ENCODE peak calls at places on chromosomes 5 and 9, in five cellular contexts. L is ovary, V is HCT116, D is A673, B is OCI-LY7. Y is an unnamed sample.
A peak's percentile ranks its signal among the peaks of the same experiment; 100 is the strongest.

GRCh38 chr9:16367605-16368424 is 502.7 kb downstream of the BNC2 start:
- DNase-seq in B (no peak), V (no peak), D (no peak), L (no peak), Y (no peak)

GRCh38 chr9:68418259-68418845 is 61.9 kb downstream of the PGM5 start:
- DNase-seq in V (no peak), D (no peak), L (no peak), B (no peak), Y (no peak)

GRCh38 chr9:107999011-107999410 is 509.4 kb upstream of the KLF4 start:
- DNase-seq in V (peak; percentile 15), L (no peak), D (no peak), B (no peak), Y (no peak)

GRCh38 chr5:176152191-176152932 is 85.9 kb upstream of the SIMC1 start:
- DNase-seq in B (no peak), V (no peak), L (no peak), D (no peak), Y (no peak)

GRCh38 chr5:32044904-32045303 is 129.2 kb downstream of the GOLPH3 start:
- DNase-seq in V (no peak), L (no peak), D (peak; percentile 92), B (no peak), Y (no peak)

GRCh38 chr5:103407399-103407798 is 148.8 kb downstream of the MACIR start:
- DNase-seq in V (no peak), D (no peak), B (no peak), L (no peak), Y (no peak)

GRCh38 chr5:99070355-99070754 is 141.5 kb upstream of the CHD1 start:
- DNase-seq in V (no peak), L (no peak), D (no peak), B (no peak), Y (no peak)

GRCh38 chr9:112132356-112132755 is 42.7 kb downstream of the SUSD1 start:
- DNase-seq in B (no peak), D (no peak), L (no peak), V (no peak), Y (peak; percentile 24)

GRCh38 chr5:1129725-1130082 is 17.8 kb upstream of the SLC12A7 start:
- DNase-seq in D (no peak), L (no peak), B (no peak), V (no peak), Y (no peak)

GRCh38 chr5:68046445-68046844 is 169.1 kb upstream of the PIK3R1 start:
- DNase-seq in V (peak; percentile 24), D (peak; percentile 49), L (no peak), B (no peak), Y (peak; percentile 95)

GRCh38 chr5:173395257-173395932 is 67.2 kb upstream of the STC2 start:
- DNase-seq in V (peak; percentile 6), B (no peak), D (peak; percentile 2), L (no peak), Y (peak; percentile 23)

GRCh38 chr9:105405514-105406131 is 42.2 kb upstream of the FSD1L start:
- DNase-seq in L (no peak), V (no peak), D (no peak), B (peak; percentile 71), Y (no peak)

GRCh38 chr5:103120607-103121200 is 603 bp downstream of the PPIP5K2 start:
- DNase-seq in B (peak; percentile 38), V (no peak), L (no peak), D (peak; percentile 35), Y (no peak)

GRCh38 chr9:15317836-15318235 is 10.8 kb upstream of the TTC39B start:
- DNase-seq in B (no peak), D (no peak), L (no peak), V (no peak), Y (no peak)

GRCh38 chr5:91206734-91207133 is 176.4 kb downstream of the ARRDC3 start:
- DNase-seq in V (no peak), B (no peak), D (no peak), L (no peak), Y (no peak)

GRCh38 chr5:172454355-172455086 is at the start of gene SH3PXD2B:
- DNase-seq in B (no peak), D (peak; percentile 54), L (peak; percentile 80), V (no peak), Y (no peak)

GRCh38 chr9:138045541-138046490 is 168.2 kb downstream of the CACNA1B start:
- DNase-seq in L (no peak), B (no peak), D (no peak), V (no peak), Y (no peak)

GRCh38 chr5:143205386-143205785 is 198.1 kb downstream of the NR3C1 start:
- DNase-seq in B (no peak), D (no peak), L (no peak), V (no peak), Y (peak; percentile 68)
- TF ChIP-seq CTCF in B (no peak), D (no peak), L (no peak), V (no peak), Y (no peak)

DNA sequence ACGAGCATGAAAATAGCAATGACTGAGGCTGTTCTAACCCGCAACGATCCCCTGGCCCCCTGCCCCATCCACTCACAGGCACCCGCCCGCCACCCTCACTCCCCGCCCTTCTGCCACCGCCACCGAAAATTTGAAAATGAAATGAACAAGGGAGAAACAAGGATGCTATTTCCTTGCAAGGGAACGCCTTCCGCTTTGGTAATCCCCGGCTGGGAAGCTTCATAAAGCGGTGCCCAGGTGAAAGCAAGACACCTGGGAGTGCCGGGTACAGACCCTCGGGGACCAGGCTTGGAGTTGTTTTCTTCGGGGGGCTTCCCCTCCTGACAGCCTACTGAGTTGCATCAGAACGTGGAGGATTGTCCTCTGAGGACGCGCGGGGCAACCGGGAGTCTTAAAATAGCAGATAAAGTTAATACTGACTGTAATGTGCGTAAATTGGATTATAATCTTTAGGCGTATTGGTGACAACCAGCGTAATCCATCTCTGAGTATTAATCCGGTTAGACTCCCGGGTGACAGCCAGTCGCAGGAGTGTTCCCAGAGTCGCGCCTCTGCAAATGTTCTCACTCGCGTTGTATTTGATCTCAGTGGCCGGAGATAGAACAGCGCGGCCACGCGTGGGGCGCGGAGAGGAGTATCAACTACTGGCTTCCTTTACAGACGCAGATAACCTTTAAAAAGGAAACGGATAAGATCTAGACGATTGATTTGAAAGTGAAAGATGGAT is 885 bp upstream of the MLLT3 start:
- DNase-seq in B (peak; percentile 25), D (peak; percentile 47), V (no peak), L (peak; percentile 52), Y (no peak)
- H3K27ac ChIP-seq in B (no peak overlapping the region), D (peak overlapping the region; percentile 87), V (no peak overlapping the region), L (no peak overlapping the region), Y (no peak overlapping the region)

GRCh38 chr5:156680845-156681244 is 169.2 kb upstream of the PPP1R2B start:
- DNase-seq in L (no peak), D (no peak), B (no peak), V (no peak), Y (no peak)

GRCh38 chr5:156681276-156681675 is 168.8 kb upstream of the PPP1R2B start:
- DNase-seq in L (no peak), D (no peak), V (no peak), B (no peak), Y (no peak)

GRCh38 chr5:156677963-156678362 is 172.1 kb upstream of the PPP1R2B start:
- DNase-seq in D (no peak), L (no peak), V (no peak), B (no peak), Y (no peak)

GRCh38 chr5:156675402-156675801 is 174.7 kb upstream of the PPP1R2B start:
- DNase-seq in V (no peak), D (no peak), L (no peak), B (no peak), Y (no peak)

GRCh38 chr5:156678484-156678883 is 171.6 kb upstream of the PPP1R2B start:
- DNase-seq in V (no peak), L (no peak), B (no peak), D (no peak), Y (no peak)
- H3K4me3 ChIP-seq in V (no peak overlapping the region), L (no peak overlapping the region), B (no peak overlapping the region), D (no peak overlapping the region), Y (no peak overlapping the region)

DNA sequence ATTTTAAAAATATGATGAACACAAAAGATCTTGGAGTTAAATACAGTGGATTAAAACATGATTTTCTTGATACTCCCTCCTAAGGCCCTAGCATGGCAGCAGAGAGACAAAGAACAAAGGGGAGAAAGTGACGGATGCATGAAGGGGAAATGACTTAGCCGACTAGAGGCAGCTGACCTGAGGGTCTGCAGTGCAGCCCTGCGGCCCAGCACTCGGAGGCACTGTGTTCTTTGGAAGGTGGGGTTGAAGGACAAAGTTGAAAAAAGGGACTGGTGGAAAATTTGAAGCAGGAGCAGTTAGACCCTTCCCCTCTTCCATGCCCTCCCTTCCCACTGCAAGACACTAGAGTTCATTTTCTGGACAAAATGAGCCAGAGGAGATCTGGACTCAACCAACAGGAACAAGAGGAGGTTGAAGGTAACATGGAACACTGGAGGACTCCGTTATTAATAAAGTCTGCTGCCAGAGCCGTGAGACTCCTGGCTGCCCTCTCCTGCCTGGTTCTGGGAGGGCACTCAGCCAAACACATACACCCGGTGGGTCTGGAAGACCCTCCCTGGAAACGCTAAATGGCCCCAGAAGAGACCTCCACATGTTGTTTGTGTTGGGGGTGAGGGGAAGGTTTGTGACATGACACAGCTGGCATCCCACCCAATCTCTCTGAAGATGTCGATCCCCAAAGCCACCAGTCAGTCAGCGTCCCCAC is 98.1 kb downstream of the JMY start:
- DNase-seq in L (no peak), B (peak; percentile 5), V (no peak), D (no peak), Y (no peak)
- TF ChIP-seq CTCF in L (no peak), B (peak; percentile 38), V (peak; percentile 34), D (peak; percentile 18), Y (peak; percentile 15)

DNA sequence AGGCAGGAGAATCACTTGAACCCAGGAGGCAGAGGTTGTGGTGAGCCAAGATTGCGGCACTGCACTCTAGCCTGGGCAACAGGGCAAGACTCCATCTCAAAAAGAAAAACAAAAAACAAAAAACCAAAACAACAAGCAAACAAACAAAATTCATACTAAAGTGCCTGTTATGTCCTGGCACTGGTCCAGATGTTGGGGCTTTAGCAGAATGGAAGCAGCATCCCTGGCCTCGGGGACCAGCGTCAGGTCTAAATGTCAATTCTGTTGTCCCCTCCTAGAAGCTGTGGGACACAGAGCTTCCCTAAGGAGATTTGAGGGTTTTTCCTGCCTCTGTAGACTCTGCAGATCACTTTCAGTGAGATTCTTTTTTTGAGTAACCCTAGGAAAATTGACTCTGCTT is 26.2 kb downstream of the PPARGC1B start:
- DNase-seq in L (no peak), B (no peak), V (no peak), D (no peak), Y (no peak)
- H3K27ac ChIP-seq in L (no peak overlapping the region), B (no peak overlapping the region), V (no peak overlapping the region), D (no peak overlapping the region), Y (no peak overlapping the region)